ENCODE peak calls at places on chromosome 20, in five cellular contexts. One of them, this sample, is unnamed.

GRCh38 chr20:62791301-62792181 is 4.7 kb upstream of the MRGBP start:
- DNase-seq in amniotic epithelial cell: peak
- DNase-seq in HuH-7: peak
- DNase-seq in lower lobe of right lung: peak
- DNase-seq in stimulated activated CD8-positive, alpha-beta memory T cell treated with anti-CD3 and anti-CD28 coated beads, Interleukin-12 subunit alpha, Interleukin-12 subunit beta, amount 100 ng/mL, for 4 hours: peak
- DNase-seq in this sample: peak

GRCh38 chr20:52150440-52151258 is 40.9 kb downstream of the ZFP64 start:
- DNase-seq in amniotic epithelial cell: peak
- DNase-seq in HuH-7: peak
- DNase-seq in lower lobe of right lung: no peak
- DNase-seq in stimulated activated CD8-positive, alpha-beta memory T cell treated with anti-CD3 and anti-CD28 coated beads, Interleukin-12 subunit alpha, Interleukin-12 subunit beta, amount 100 ng/mL, for 4 hours: no peak
- DNase-seq in this sample: no peak

GRCh38 chr20:32574296-32575226 is 10.6 kb downstream of the NOL4L start:
- DNase-seq in amniotic epithelial cell: peak
- DNase-seq in HuH-7: no peak
- DNase-seq in lower lobe of right lung: no peak
- DNase-seq in stimulated activated CD8-positive, alpha-beta memory T cell treated with anti-CD3 and anti-CD28 coated beads, Interleukin-12 subunit alpha, Interleukin-12 subunit beta, amount 100 ng/mL, for 4 hours: no peak
- DNase-seq in this sample: no peak

GRCh38 chr20:54473340-54473739 is 2.1 kb upstream of the DOK5 start:
- DNase-seq in amniotic epithelial cell: no peak
- DNase-seq in HuH-7: no peak
- DNase-seq in lower lobe of right lung: no peak
- DNase-seq in stimulated activated CD8-positive, alpha-beta memory T cell treated with anti-CD3 and anti-CD28 coated beads, Interleukin-12 subunit alpha, Interleukin-12 subunit beta, amount 100 ng/mL, for 4 hours: no peak
- DNase-seq in this sample: no peak

GRCh38 chr20:22801528-22801927 is 217.2 kb upstream of the FOXA2 start:
- DNase-seq in amniotic epithelial cell: no peak
- DNase-seq in HuH-7: no peak
- DNase-seq in lower lobe of right lung: no peak
- DNase-seq in stimulated activated CD8-positive, alpha-beta memory T cell treated with anti-CD3 and anti-CD28 coated beads, Interleukin-12 subunit alpha, Interleukin-12 subunit beta, amount 100 ng/mL, for 4 hours: no peak
- DNase-seq in this sample: no peak

GRCh38 chr20:35592339-35592960 is 23.2 kb upstream of the SPAG4 start:
- DNase-seq in amniotic epithelial cell: no peak
- DNase-seq in HuH-7: no peak
- DNase-seq in lower lobe of right lung: no peak
- DNase-seq in stimulated activated CD8-positive, alpha-beta memory T cell treated with anti-CD3 and anti-CD28 coated beads, Interleukin-12 subunit alpha, Interleukin-12 subunit beta, amount 100 ng/mL, for 4 hours: no peak
- DNase-seq in this sample: no peak

GRCh38 chr20:37316116-37316774 is 26.8 kb downstream of the MANBAL start:
- DNase-seq in amniotic epithelial cell: no peak
- DNase-seq in HuH-7: no peak
- DNase-seq in lower lobe of right lung: no peak
- DNase-seq in stimulated activated CD8-positive, alpha-beta memory T cell treated with anti-CD3 and anti-CD28 coated beads, Interleukin-12 subunit alpha, Interleukin-12 subunit beta, amount 100 ng/mL, for 4 hours: no peak
- DNase-seq in this sample: peak

GRCh38 chr20:25300496-25301170 is 52.7 kb downstream of the PYGB start:
- DNase-seq in amniotic epithelial cell: peak
- DNase-seq in HuH-7: no peak
- DNase-seq in lower lobe of right lung: no peak
- DNase-seq in stimulated activated CD8-positive, alpha-beta memory T cell treated with anti-CD3 and anti-CD28 coated beads, Interleukin-12 subunit alpha, Interleukin-12 subunit beta, amount 100 ng/mL, for 4 hours: no peak
- DNase-seq in this sample: no peak

GRCh38 chr20:23034721-23035671 is at the start of gene SSTR4:
- DNase-seq in amniotic epithelial cell: no peak
- DNase-seq in HuH-7: no peak
- DNase-seq in lower lobe of right lung: no peak
- DNase-seq in stimulated activated CD8-positive, alpha-beta memory T cell treated with anti-CD3 and anti-CD28 coated beads, Interleukin-12 subunit alpha, Interleukin-12 subunit beta, amount 100 ng/mL, for 4 hours: no peak
- DNase-seq in this sample: no peak

GRCh38 chr20:1946762-1947534 is 46.9 kb downstream of the PDYN start:
- DNase-seq in amniotic epithelial cell: peak
- DNase-seq in HuH-7: no peak
- DNase-seq in lower lobe of right lung: peak
- DNase-seq in stimulated activated CD8-positive, alpha-beta memory T cell treated with anti-CD3 and anti-CD28 coated beads, Interleukin-12 subunit alpha, Interleukin-12 subunit beta, amount 100 ng/mL, for 4 hours: no peak
- DNase-seq in this sample: peak

GRCh38 chr20:50629675-50630055 is 61.7 kb downstream of the RIPOR3 start:
- DNase-seq in amniotic epithelial cell: no peak
- DNase-seq in HuH-7: no peak
- DNase-seq in lower lobe of right lung: no peak
- DNase-seq in stimulated activated CD8-positive, alpha-beta memory T cell treated with anti-CD3 and anti-CD28 coated beads, Interleukin-12 subunit alpha, Interleukin-12 subunit beta, amount 100 ng/mL, for 4 hours: no peak
- DNase-seq in this sample: no peak

GRCh38 chr20:64137598-64138031 is 26.6 kb upstream of the MYT1 start:
- DNase-seq in amniotic epithelial cell: no peak
- DNase-seq in HuH-7: no peak
- DNase-seq in lower lobe of right lung: peak
- DNase-seq in stimulated activated CD8-positive, alpha-beta memory T cell treated with anti-CD3 and anti-CD28 coated beads, Interleukin-12 subunit alpha, Interleukin-12 subunit beta, amount 100 ng/mL, for 4 hours: no peak
- DNase-seq in this sample: peak

GRCh38 chr20:25508083-25508770 is 77.1 kb downstream of the NINL start:
- DNase-seq in amniotic epithelial cell: peak
- DNase-seq in HuH-7: peak
- DNase-seq in lower lobe of right lung: no peak
- DNase-seq in stimulated activated CD8-positive, alpha-beta memory T cell treated with anti-CD3 and anti-CD28 coated beads, Interleukin-12 subunit alpha, Interleukin-12 subunit beta, amount 100 ng/mL, for 4 hours: no peak
- DNase-seq in this sample: no peak

GRCh38 chr20:53216856-53217576 is 244.9 kb downstream of the TSHZ2 start:
- DNase-seq in amniotic epithelial cell: peak
- DNase-seq in HuH-7: peak
- DNase-seq in lower lobe of right lung: peak
- DNase-seq in stimulated activated CD8-positive, alpha-beta memory T cell treated with anti-CD3 and anti-CD28 coated beads, Interleukin-12 subunit alpha, Interleukin-12 subunit beta, amount 100 ng/mL, for 4 hours: peak
- DNase-seq in this sample: peak

GRCh38 chr20:52312131-52312729 is 120.7 kb upstream of the ZFP64 start:
- DNase-seq in amniotic epithelial cell: peak
- DNase-seq in HuH-7: peak
- DNase-seq in lower lobe of right lung: no peak
- DNase-seq in stimulated activated CD8-positive, alpha-beta memory T cell treated with anti-CD3 and anti-CD28 coated beads, Interleukin-12 subunit alpha, Interleukin-12 subunit beta, amount 100 ng/mL, for 4 hours: no peak
- DNase-seq in this sample: peak

GRCh38 chr20:57231161-57231560 is 35.3 kb downstream of the BMP7 start:
- DNase-seq in amniotic epithelial cell: no peak
- DNase-seq in HuH-7: no peak
- DNase-seq in lower lobe of right lung: no peak
- DNase-seq in stimulated activated CD8-positive, alpha-beta memory T cell treated with anti-CD3 and anti-CD28 coated beads, Interleukin-12 subunit alpha, Interleukin-12 subunit beta, amount 100 ng/mL, for 4 hours: no peak
- DNase-seq in this sample: no peak

GRCh38 chr20:63942250-63943006 is 13.8 kb downstream of the UCKL1 start:
- DNase-seq in amniotic epithelial cell: peak
- DNase-seq in HuH-7: no peak
- DNase-seq in lower lobe of right lung: peak
- DNase-seq in stimulated activated CD8-positive, alpha-beta memory T cell treated with anti-CD3 and anti-CD28 coated beads, Interleukin-12 subunit alpha, Interleukin-12 subunit beta, amount 100 ng/mL, for 4 hours: no peak
- DNase-seq in this sample: peak

GRCh38 chr20:53660078-53660909 is 66.7 kb upstream of the ZNF217 start:
- DNase-seq in amniotic epithelial cell: no peak
- DNase-seq in HuH-7: no peak
- DNase-seq in lower lobe of right lung: no peak
- DNase-seq in stimulated activated CD8-positive, alpha-beta memory T cell treated with anti-CD3 and anti-CD28 coated beads, Interleukin-12 subunit alpha, Interleukin-12 subunit beta, amount 100 ng/mL, for 4 hours: peak
- DNase-seq in this sample: no peak

GRCh38 chr20:45701104-45701503 is 734 bp upstream of the WFDC13 start:
- DNase-seq in amniotic epithelial cell: no peak
- DNase-seq in HuH-7: no peak
- DNase-seq in lower lobe of right lung: no peak
- DNase-seq in stimulated activated CD8-positive, alpha-beta memory T cell treated with anti-CD3 and anti-CD28 coated beads, Interleukin-12 subunit alpha, Interleukin-12 subunit beta, amount 100 ng/mL, for 4 hours: no peak
- DNase-seq in this sample: no peak

GRCh38 chr20:60266184-60266823 is 308.1 kb downstream of the CDH26 start:
- DNase-seq in amniotic epithelial cell: no peak
- DNase-seq in HuH-7: no peak
- DNase-seq in lower lobe of right lung: no peak
- DNase-seq in stimulated activated CD8-positive, alpha-beta memory T cell treated with anti-CD3 and anti-CD28 coated beads, Interleukin-12 subunit alpha, Interleukin-12 subunit beta, amount 100 ng/mL, for 4 hours: no peak
- DNase-seq in this sample: no peak

GRCh38 chr20:25286917-25287316 is 39.0 kb downstream of the PYGB start:
- DNase-seq in amniotic epithelial cell: no peak
- DNase-seq in HuH-7: no peak
- DNase-seq in lower lobe of right lung: peak
- DNase-seq in stimulated activated CD8-positive, alpha-beta memory T cell treated with anti-CD3 and anti-CD28 coated beads, Interleukin-12 subunit alpha, Interleukin-12 subunit beta, amount 100 ng/mL, for 4 hours: no peak
- DNase-seq in this sample: no peak

GRCh38 chr20:48467622-48468021 is 360.2 kb downstream of the PREX1 start:
- DNase-seq in amniotic epithelial cell: no peak
- DNase-seq in HuH-7: no peak
- DNase-seq in lower lobe of right lung: no peak
- DNase-seq in stimulated activated CD8-positive, alpha-beta memory T cell treated with anti-CD3 and anti-CD28 coated beads, Interleukin-12 subunit alpha, Interleukin-12 subunit beta, amount 100 ng/mL, for 4 hours: no peak
- DNase-seq in this sample: peak

GRCh38 chr20:51368461-51369211 is 173.9 kb downstream of the NFATC2 start:
- DNase-seq in amniotic epithelial cell: no peak
- DNase-seq in HuH-7: no peak
- DNase-seq in lower lobe of right lung: no peak
- DNase-seq in stimulated activated CD8-positive, alpha-beta memory T cell treated with anti-CD3 and anti-CD28 coated beads, Interleukin-12 subunit alpha, Interleukin-12 subunit beta, amount 100 ng/mL, for 4 hours: no peak
- DNase-seq in this sample: no peak

GRCh38 chr20:19602660-19603389 is 155.2 kb upstream of the RIN2 start:
- DNase-seq in amniotic epithelial cell: no peak
- DNase-seq in HuH-7: no peak
- DNase-seq in lower lobe of right lung: no peak
- DNase-seq in stimulated activated CD8-positive, alpha-beta memory T cell treated with anti-CD3 and anti-CD28 coated beads, Interleukin-12 subunit alpha, Interleukin-12 subunit beta, amount 100 ng/mL, for 4 hours: no peak
- DNase-seq in this sample: no peak

GRCh38 chr20:62824476-62825287 is 7.8 kb downstream of the COL9A3 start:
- DNase-seq in amniotic epithelial cell: peak
- DNase-seq in HuH-7: peak
- DNase-seq in lower lobe of right lung: no peak
- DNase-seq in stimulated activated CD8-positive, alpha-beta memory T cell treated with anti-CD3 and anti-CD28 coated beads, Interleukin-12 subunit alpha, Interleukin-12 subunit beta, amount 100 ng/mL, for 4 hours: no peak
- DNase-seq in this sample: no peak

GRCh38 chr20:62019144-62019805 is 46.4 kb downstream of the TAF4 start:
- DNase-seq in amniotic epithelial cell: no peak
- DNase-seq in HuH-7: no peak
- DNase-seq in lower lobe of right lung: peak
- DNase-seq in stimulated activated CD8-positive, alpha-beta memory T cell treated with anti-CD3 and anti-CD28 coated beads, Interleukin-12 subunit alpha, Interleukin-12 subunit beta, amount 100 ng/mL, for 4 hours: no peak
- DNase-seq in this sample: no peak

GRCh38 chr20:57902478-57902877 is 192.7 kb upstream of the PMEPA1 start:
- DNase-seq in amniotic epithelial cell: peak
- DNase-seq in HuH-7: no peak
- DNase-seq in lower lobe of right lung: no peak
- DNase-seq in stimulated activated CD8-positive, alpha-beta memory T cell treated with anti-CD3 and anti-CD28 coated beads, Interleukin-12 subunit alpha, Interleukin-12 subunit beta, amount 100 ng/mL, for 4 hours: no peak
- DNase-seq in this sample: no peak

GRCh38 chr20:9482180-9482579 is 32.2 kb upstream of the LAMP5 start:
- DNase-seq in amniotic epithelial cell: no peak
- DNase-seq in HuH-7: no peak
- DNase-seq in lower lobe of right lung: no peak
- DNase-seq in stimulated activated CD8-positive, alpha-beta memory T cell treated with anti-CD3 and anti-CD28 coated beads, Interleukin-12 subunit alpha, Interleukin-12 subunit beta, amount 100 ng/mL, for 4 hours: no peak
- DNase-seq in this sample: no peak

GRCh38 chr20:2748551-2749342 is 51.7 kb downstream of the CPXM1 start:
- DNase-seq in amniotic epithelial cell: no peak
- DNase-seq in HuH-7: no peak
- DNase-seq in lower lobe of right lung: no peak
- DNase-seq in stimulated activated CD8-positive, alpha-beta memory T cell treated with anti-CD3 and anti-CD28 coated beads, Interleukin-12 subunit alpha, Interleukin-12 subunit beta, amount 100 ng/mL, for 4 hours: no peak
- DNase-seq in this sample: no peak

GRCh38 chr20:645318-646106 is 7.5 kb downstream of the SRXN1 start:
- DNase-seq in amniotic epithelial cell: peak
- DNase-seq in HuH-7: peak
- DNase-seq in lower lobe of right lung: peak
- DNase-seq in stimulated activated CD8-positive, alpha-beta memory T cell treated with anti-CD3 and anti-CD28 coated beads, Interleukin-12 subunit alpha, Interleukin-12 subunit beta, amount 100 ng/mL, for 4 hours: peak
- DNase-seq in this sample: peak

GRCh38 chr20:1893721-1894470 is 1.3 kb upstream of the SIRPA start:
- DNase-seq in amniotic epithelial cell: no peak
- DNase-seq in HuH-7: no peak
- DNase-seq in lower lobe of right lung: peak
- DNase-seq in stimulated activated CD8-positive, alpha-beta memory T cell treated with anti-CD3 and anti-CD28 coated beads, Interleukin-12 subunit alpha, Interleukin-12 subunit beta, amount 100 ng/mL, for 4 hours: no peak
- DNase-seq in this sample: no peak

GRCh38 chr20:31764641-31765305 is 25.7 kb downstream of the TPX2 start:
- DNase-seq in amniotic epithelial cell: peak
- DNase-seq in HuH-7: no peak
- DNase-seq in lower lobe of right lung: no peak
- DNase-seq in stimulated activated CD8-positive, alpha-beta memory T cell treated with anti-CD3 and anti-CD28 coated beads, Interleukin-12 subunit alpha, Interleukin-12 subunit beta, amount 100 ng/mL, for 4 hours: no peak
- DNase-seq in this sample: no peak

GRCh38 chr20:39874049-39874893 is 814.8 kb downstream of the MAFB start:
- DNase-seq in amniotic epithelial cell: peak
- DNase-seq in HuH-7: peak
- DNase-seq in lower lobe of right lung: peak
- DNase-seq in stimulated activated CD8-positive, alpha-beta memory T cell treated with anti-CD3 and anti-CD28 coated beads, Interleukin-12 subunit alpha, Interleukin-12 subunit beta, amount 100 ng/mL, for 4 hours: no peak
- DNase-seq in this sample: peak

GRCh38 chr20:7085448-7085847 is 318.0 kb downstream of the BMP2 start:
- DNase-seq in amniotic epithelial cell: peak
- DNase-seq in HuH-7: peak
- DNase-seq in lower lobe of right lung: no peak
- DNase-seq in stimulated activated CD8-positive, alpha-beta memory T cell treated with anti-CD3 and anti-CD28 coated beads, Interleukin-12 subunit alpha, Interleukin-12 subunit beta, amount 100 ng/mL, for 4 hours: no peak
- DNase-seq in this sample: peak

GRCh38 chr20:58361549-58361948 is 27.5 kb upstream of the VAPB start:
- DNase-seq in amniotic epithelial cell: peak
- DNase-seq in HuH-7: no peak
- DNase-seq in lower lobe of right lung: no peak
- DNase-seq in stimulated activated CD8-positive, alpha-beta memory T cell treated with anti-CD3 and anti-CD28 coated beads, Interleukin-12 subunit alpha, Interleukin-12 subunit beta, amount 100 ng/mL, for 4 hours: no peak
- DNase-seq in this sample: no peak

GRCh38 chr20:24629668-24630067 is 160.2 kb downstream of the SYNDIG1 start:
- DNase-seq in amniotic epithelial cell: peak
- DNase-seq in HuH-7: no peak
- DNase-seq in lower lobe of right lung: no peak
- DNase-seq in stimulated activated CD8-positive, alpha-beta memory T cell treated with anti-CD3 and anti-CD28 coated beads, Interleukin-12 subunit alpha, Interleukin-12 subunit beta, amount 100 ng/mL, for 4 hours: no peak
- DNase-seq in this sample: no peak

GRCh38 chr20:51532577-51533191 is 9.8 kb downstream of the NFATC2 start:
- DNase-seq in amniotic epithelial cell: no peak
- DNase-seq in HuH-7: no peak
- DNase-seq in lower lobe of right lung: peak
- DNase-seq in stimulated activated CD8-positive, alpha-beta memory T cell treated with anti-CD3 and anti-CD28 coated beads, Interleukin-12 subunit alpha, Interleukin-12 subunit beta, amount 100 ng/mL, for 4 hours: no peak
- DNase-seq in this sample: no peak

GRCh38 chr20:57996936-57997629 is 231.4 kb downstream of the ANKRD60 start:
- DNase-seq in amniotic epithelial cell: no peak
- DNase-seq in HuH-7: no peak
- DNase-seq in lower lobe of right lung: no peak
- DNase-seq in stimulated activated CD8-positive, alpha-beta memory T cell treated with anti-CD3 and anti-CD28 coated beads, Interleukin-12 subunit alpha, Interleukin-12 subunit beta, amount 100 ng/mL, for 4 hours: no peak
- DNase-seq in this sample: no peak

This sample was measured in Caco-2.